ENCODE peak calls at places on chromosomes 6 and 20, in six cellular contexts. M is spleen, L is fibroblast of villous mesenchyme, X is RWPE2, R is tibial nerve, J is progenitor cell of endocrine pancreas. H is an unnamed sample.

GRCh38 chr6:88698661-88699060 is 264.8 kb downstream of the RNGTT start:
- DNase-seq in J (no peak), M (no peak), X (no peak), R (no peak), L (no peak), H (no peak)

GRCh38 chr6:137487947-137488735 is 6.1 kb downstream of the OLIG3 start:
- DNase-seq in X (no peak), J (no peak), M (no peak), L (no peak), R (no peak), H (no peak)

GRCh38 chr6:117929501-117929900 is 22.4 kb downstream of the SLC35F1 start:
- DNase-seq in X (no peak), L (no peak), R (no peak), M (no peak), J (no peak), H (no peak)

GRCh38 chr6:130869681-130870080 is 42.5 kb downstream of the SMLR1 start:
- DNase-seq in M (no peak), R (no peak), X (no peak), J (no peak), L (no peak), H (no peak)

GRCh38 chr6:163543311-163543710 is 128.8 kb downstream of the QKI start:
- DNase-seq in M (no peak), X (no peak), R (no peak), L (no peak), J (no peak), H (no peak)

GRCh38 chr20:3887870-3888614 is 1.1 kb upstream of the PANK2 start:
- DNase-seq in X (no peak), L (peak; percentile 55), J (no peak), M (no peak), R (no peak), H (no peak)

GRCh38 chr6:170101281-170102035 is 189.4 kb downstream of the DLL1 start:
- DNase-seq in X (peak; percentile 33), R (no peak), M (peak; percentile 67), J (no peak), L (no peak), H (no peak)

GRCh38 chr6:9710574-9710973 is 704.3 kb downstream of the TFAP2A start:
- DNase-seq in J (no peak), X (no peak), R (no peak), L (no peak), M (no peak), H (no peak)

GRCh38 chr20:42775037-42775436 is 414.7 kb downstream of the PTPRT start:
- DNase-seq in X (no peak), M (no peak), L (no peak), J (no peak), R (no peak), H (no peak)

DNA sequence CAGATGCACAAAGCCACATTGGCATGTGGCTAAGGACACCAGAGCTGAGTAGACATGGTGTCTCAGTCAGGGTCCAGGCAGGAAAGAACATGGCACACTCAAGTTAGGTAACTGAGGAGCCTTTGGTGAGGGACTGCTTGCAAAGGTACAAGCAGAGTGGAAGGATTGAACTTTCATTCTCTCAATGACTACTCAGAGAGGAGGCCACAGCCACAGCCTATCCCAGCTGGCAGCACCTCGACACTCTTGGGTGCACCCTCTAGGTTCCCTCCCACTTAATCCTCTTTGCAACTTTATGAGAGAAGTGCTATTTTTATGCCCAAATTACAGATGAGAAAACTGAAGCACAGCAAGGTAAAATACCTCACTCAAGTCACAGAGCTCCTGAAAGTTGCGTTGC is 73.4 kb downstream of the ISM1 start:
- DNase-seq in L (no peak), J (no peak), X (no peak), M (no peak), R (no peak), H (no peak)
- TF ChIP-seq CTCF in L (no peak), J (no peak), X (no peak), M (no peak), R (no peak), H (no peak)

DNA sequence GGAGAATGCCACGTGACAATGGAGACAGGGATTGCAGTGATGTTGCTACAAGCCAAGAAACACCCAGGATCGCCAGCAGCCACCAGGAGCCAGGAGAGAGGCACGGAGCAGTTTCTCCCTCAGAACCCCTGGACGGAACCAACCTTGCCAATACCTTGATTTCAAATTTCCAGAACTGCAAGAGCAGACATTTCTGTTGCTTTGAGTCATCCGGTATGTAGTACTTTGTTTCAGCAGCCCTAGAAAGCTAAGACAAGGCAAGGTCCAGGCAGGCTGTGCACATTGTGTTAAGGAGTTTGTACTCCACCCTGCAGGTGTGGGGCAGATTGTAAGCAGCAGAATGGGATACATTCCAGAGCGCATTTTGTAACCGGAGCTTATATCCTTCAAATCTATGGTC is 48.3 kb downstream of the TRERF1 start:
- DNase-seq in R (no peak), L (no peak), J (no peak), X (peak; percentile 77), M (no peak), H (no peak)
- TF ChIP-seq CTCF in R (no peak), L (peak; percentile 21), J (no peak), X (peak; percentile 35), M (no peak), H (no peak)

DNA sequence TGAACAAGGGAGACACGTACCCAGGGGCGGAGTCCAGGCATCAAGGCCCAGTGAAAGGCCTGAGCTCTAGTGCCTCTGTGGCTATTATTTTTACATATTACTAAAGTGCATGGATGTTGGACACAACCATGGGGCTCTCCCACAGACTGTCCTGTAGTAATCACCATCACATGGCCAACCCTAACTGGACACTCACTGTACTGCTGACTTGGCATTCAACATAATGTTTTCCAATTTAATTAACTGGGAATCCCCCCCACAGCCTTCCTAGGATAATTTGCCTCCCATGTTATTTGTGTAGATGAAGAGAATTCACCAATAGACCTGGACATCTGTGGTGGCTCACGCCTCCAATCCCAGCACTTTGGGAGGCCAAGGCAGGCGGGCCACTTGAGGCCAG is 34.5 kb downstream of the ARFGEF2 start:
- DNase-seq in J (no peak), M (no peak), X (no peak), L (no peak), R (no peak), H (no peak)
- TF ChIP-seq CTCF in J (no peak), M (no peak), X (no peak), L (no peak), R (no peak), H (no peak)

GRCh38 chr6:139625998-139626975 is 251.8 kb upstream of the CITED2 start:
- DNase-seq in M (no peak), J (no peak), L (peak; percentile 46), X (no peak), R (no peak), H (no peak)

GRCh38 chr6:139628220-139628619 is 253.8 kb upstream of the CITED2 start:
- DNase-seq in R (no peak), X (no peak), M (no peak), L (no peak), J (no peak), H (no peak)

GRCh38 chr6:139623382-139623781 is 248.9 kb upstream of the CITED2 start:
- DNase-seq in J (no peak), M (no peak), L (peak; percentile 71), X (no peak), R (no peak), H (no peak)

GRCh38 chr6:139627091-139627490 is 252.6 kb upstream of the CITED2 start:
- DNase-seq in L (no peak), J (no peak), M (no peak), R (no peak), X (no peak), H (no peak)

GRCh38 chr6:139625081-139625939 is 250.9 kb upstream of the CITED2 start:
- DNase-seq in M (no peak), J (no peak), R (no peak), L (no peak), X (no peak), H (no peak)
- TF ChIP-seq CTCF in M (no peak), J (no peak), R (no peak), L (no peak), X (no peak), H (no peak)

H was measured in Calu3.